ENCODE peak calls at places on chromosomes 7 and 10, in four cellular contexts. K is epithelial cell of esophagus, G is coronary artery, S is astrocyte of the spinal cord. A is an unnamed sample.

GRCh38 chr7:143381427-143382125 is 431 bp downstream of the ZYX start:
- DNase-seq in K (peak), G (peak), S (peak), A (peak)

GRCh38 chr7:107591410-107591809 is 11.4 kb downstream of the BCAP29 start:
- DNase-seq in K (no peak), G (peak), S (no peak), A (peak)

GRCh38 chr7:103735377-103735776 is 254.1 kb downstream of the RELN start:
- DNase-seq in K (peak), G (no peak), S (peak), A (peak)

GRCh38 chr7:34087892-34088891 is 182.9 kb downstream of the BMPER start:
- DNase-seq in K (peak), G (no peak), S (peak), A (peak)

GRCh38 chr10:114623661-114624294 is 34.3 kb downstream of the ABLIM1 start:
- DNase-seq in K (peak), G (no peak), S (peak), A (peak)

GRCh38 chr7:26508917-26509316 is 217.3 kb downstream of the SNX10 start:
- DNase-seq in K (no peak), G (no peak), S (no peak), A (no peak)

GRCh38 chr10:100333106-100333505 is 3.1 kb upstream of the PKD2L1 start:
- DNase-seq in K (no peak), G (no peak), S (no peak), A (no peak)

GRCh38 chr10:132294561-132295320 is 13.0 kb downstream of the STK32C start:
- DNase-seq in K (no peak), G (no peak), S (no peak), A (no peak)

GRCh38 chr10:103763374-103764202 is 91.8 kb downstream of the SH3PXD2A start:
- DNase-seq in K (no peak), G (no peak), S (peak), A (peak)

GRCh38 chr7:33773053-33773452 is 132.3 kb upstream of the BMPER start:
- DNase-seq in K (peak), G (no peak), S (peak), A (peak)

GRCh38 chr10:310976-311639 is 175.9 kb downstream of the ZMYND11 start:
- DNase-seq in K (no peak), G (peak), S (peak), A (peak)

GRCh38 chr7:13880789-13881188 is 108.7 kb downstream of the ETV1 start:
- DNase-seq in K (peak), G (no peak), S (peak), A (peak)

GRCh38 chr10:117256910-117257309 is 16.0 kb downstream of the SLC18A2 start:
- DNase-seq in K (no peak), G (no peak), S (no peak), A (no peak)

GRCh38 chr7:37675739-37676138 is 7.8 kb upstream of the GPR141 start:
- DNase-seq in K (no peak), G (no peak), S (no peak), A (no peak)

GRCh38 chr7:102208826-102209225 is 77.8 kb upstream of the SH2B2 start:
- DNase-seq in K (no peak), G (no peak), S (no peak), A (no peak)

GRCh38 chr10:17286562-17287089 is 58.6 kb downstream of the VIM start:
- DNase-seq in K (no peak), G (no peak), S (no peak), A (no peak)

GRCh38 chr7:101474178-101474577 is 111.5 kb downstream of the COL26A1 start:
- DNase-seq in K (no peak), G (no peak), S (no peak), A (no peak)

DNA sequence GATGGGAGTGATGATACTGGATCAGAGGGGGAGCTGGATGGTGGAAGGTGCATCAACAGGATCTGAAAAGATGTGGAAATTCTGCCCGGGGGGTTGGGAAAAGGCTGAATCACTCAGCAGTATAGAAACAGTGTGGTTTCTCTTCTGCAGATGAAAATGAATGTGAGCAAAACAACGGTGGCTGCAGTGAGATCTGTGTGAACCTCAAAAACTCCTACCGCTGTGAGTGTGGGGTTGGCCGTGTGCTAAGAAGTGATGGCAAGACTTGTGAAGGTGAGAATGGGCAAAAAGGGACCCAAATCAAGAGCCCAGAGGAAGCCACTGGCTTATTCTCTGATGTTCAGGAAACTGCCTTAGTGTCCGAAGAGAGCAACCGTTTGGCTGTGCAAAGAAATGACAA is 12.9 kb downstream of the OIT3 start:
- DNase-seq in K (peak), G (no peak), S (no peak), A (no peak)
- TF ChIP-seq CTCF in K (no peak), G (no peak), S (no peak), A (no peak)

GRCh38 chr7:92751902-92752901 is 84.2 kb downstream of the CDK6 start:
- DNase-seq in K (peak), G (no peak), S (peak), A (peak)
- H3K4me3 ChIP-seq in K (no peak), G (no peak), S (no peak), A (no peak)

DNA sequence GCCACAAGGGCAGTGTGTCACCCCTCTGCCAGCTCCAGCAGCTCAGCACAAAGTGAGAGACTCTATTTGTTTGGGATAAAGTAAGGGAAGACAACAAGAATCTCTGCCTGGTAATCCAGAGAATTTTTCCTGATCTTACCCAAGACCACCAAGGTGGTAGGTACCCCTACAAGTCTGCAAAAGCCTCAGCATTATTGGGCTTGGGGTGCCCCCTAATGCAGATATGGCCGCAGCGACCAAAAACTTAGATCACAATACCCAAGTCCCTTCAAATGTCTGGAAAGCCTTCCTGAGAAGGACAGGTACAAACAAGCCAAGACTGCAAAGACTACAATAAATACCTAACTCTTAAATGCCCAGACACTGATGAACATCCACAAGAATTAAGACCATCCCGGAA is 22.4 kb upstream of the CUL1 start:
- DNase-seq in K (no peak), G (no peak), S (no peak), A (no peak)
- TF ChIP-seq CTCF in K (no peak), G (no peak), S (no peak), A (no peak)

GRCh38 chr10:79245539-79246208 is 101.6 kb upstream of the PPIF start:
- DNase-seq in K (no peak), G (no peak), S (no peak), A (no peak)
- H3K4me3 ChIP-seq in K (no peak), G (peak), S (no peak), A (no peak)